ENCODE peak calls at places on chromosome X, in eight cellular contexts. B is choroid plexus epithelial cell, Q is heart left ventricle, M is omental fat pad, D is NB4, W is IMR-90, N is cardiac fibroblast, O is mucosa of descending colon. Y is an unnamed sample.
A peak's percentile ranks its signal among the peaks of the same experiment; 100 is the strongest.

GRCh38 chrX:10237255-10237654 is 80.5 kb downstream of the CLCN4 start:
- DNase-seq in B (no peak), Q (no peak), M (no peak), D (no peak), W (no peak), N (no peak), O (no peak), Y (no peak)

GRCh38 chrX:71178908-71179307 is 34.3 kb downstream of the NLGN3 start:
- DNase-seq in B (peak; percentile 80), Q (peak; percentile 30), M (no peak), D (peak; percentile 79), W (peak; percentile 69), N (peak; percentile 76), O (peak; percentile 68), Y (peak; percentile 41)

GRCh38 chrX:103918584-103919335 is 43.7 kb upstream of the TMSB15B start:
- DNase-seq in B (peak; percentile 59), Q (peak; percentile 51), M (no peak), D (peak; percentile 44), W (peak; percentile 59), N (peak; percentile 52), O (peak; percentile 56), Y (peak; percentile 75)

GRCh38 chrX:83508006-83508405 is at the start of gene POU3F4:
- DNase-seq in B (no peak), Q (no peak), M (no peak), D (no peak), W (no peak), N (no peak), O (peak; percentile 1), Y (no peak)

GRCh38 chrX:41653125-41653524 is 35.6 kb upstream of the GPR34 start:
- DNase-seq in B (no peak), Q (no peak), M (no peak), D (no peak), W (no peak), N (no peak), O (no peak), Y (no peak)

GRCh38 chrX:49840679-49841078 is 11.6 kb downstream of the PAGE4 start:
- DNase-seq in B (peak; percentile 50), Q (peak; percentile 37), M (peak; percentile 22), D (peak; percentile 43), W (peak; percentile 35), N (peak; percentile 51), O (peak; percentile 37), Y (peak; percentile 61)

GRCh38 chrX:114058988-114059418 is 524.9 kb upstream of the HTR2C start:
- DNase-seq in B (no peak), Q (no peak), M (no peak), D (no peak), W (no peak), N (no peak), O (peak; percentile 62), Y (no peak)

GRCh38 chrX:148049441-148049840 is 68.3 kb downstream of the FMR1NB start:
- DNase-seq in B (peak; percentile 54), Q (no peak), M (no peak), D (peak; percentile 53), W (peak; percentile 18), N (peak; percentile 52), O (no peak), Y (no peak)

GRCh38 chrX:48589482-48590162 is 7.7 kb upstream of the WDR13 start:
- DNase-seq in B (peak; percentile 50), Q (no peak), M (no peak), D (no peak), W (no peak), N (peak; percentile 72), O (no peak), Y (no peak)

GRCh38 chrX:111041018-111041462 is 55.0 kb upstream of the PAK3 start:
- DNase-seq in B (peak; percentile 44), Q (no peak), M (no peak), D (peak; percentile 80), W (peak; percentile 90), N (peak; percentile 86), O (peak; percentile 1), Y (peak; percentile 64)

GRCh38 chrX:46713672-46714487 is 45.0 kb downstream of the SLC9A7 start:
- DNase-seq in B (peak; percentile 48), Q (no peak), M (no peak), D (no peak), W (peak; percentile 22), N (no peak), O (no peak), Y (no peak)

GRCh38 chrX:110383414-110383813 is 24.8 kb downstream of the RTL9 start:
- DNase-seq in B (peak; percentile 84), Q (no peak), M (no peak), D (no peak), W (peak; percentile 86), N (peak; percentile 78), O (no peak), Y (peak; percentile 66)

GRCh38 chrX:12975999-12976558 is 1.2 kb downstream of the TMSB4X start:
- DNase-seq in B (peak; percentile 65), Q (no peak), M (no peak), D (peak; percentile 84), W (peak; percentile 36), N (peak; percentile 47), O (peak; percentile 61), Y (no peak)

GRCh38 chrX:105552395-105552794 is 269.9 kb upstream of the NRK start:
- DNase-seq in B (peak; percentile 28), Q (no peak), M (no peak), D (no peak), W (no peak), N (peak; percentile 83), O (no peak), Y (peak; percentile 61)

GRCh38 chrX:138791551-138791950 is 80.0 kb upstream of the FGF13 start:
- DNase-seq in B (no peak), Q (no peak), M (no peak), D (no peak), W (no peak), N (no peak), O (no peak), Y (no peak)

GRCh38 chrX:56762220-56762619 is 33.2 kb downstream of the NBDY start:
- DNase-seq in B (no peak), Q (no peak), M (no peak), D (no peak), W (no peak), N (no peak), O (no peak), Y (no peak)

GRCh38 chrX:55118574-55118973 is 29.8 kb downstream of the PAGE2 start:
- DNase-seq in B (no peak), Q (no peak), M (no peak), D (no peak), W (no peak), N (no peak), O (no peak), Y (no peak)

GRCh38 chrX:107711521-107712041 is 64.0 kb downstream of the TSC22D3 start:
- DNase-seq in B (peak; percentile 39), Q (no peak), M (no peak), D (no peak), W (no peak), N (peak; percentile 40), O (no peak), Y (no peak)

GRCh38 chrX:16786791-16787735 is 797 bp downstream of the TXLNG start:
- DNase-seq in B (no peak), Q (no peak), M (no peak), D (peak; percentile 54), W (no peak), N (no peak), O (no peak), Y (peak; percentile 61)

DNA sequence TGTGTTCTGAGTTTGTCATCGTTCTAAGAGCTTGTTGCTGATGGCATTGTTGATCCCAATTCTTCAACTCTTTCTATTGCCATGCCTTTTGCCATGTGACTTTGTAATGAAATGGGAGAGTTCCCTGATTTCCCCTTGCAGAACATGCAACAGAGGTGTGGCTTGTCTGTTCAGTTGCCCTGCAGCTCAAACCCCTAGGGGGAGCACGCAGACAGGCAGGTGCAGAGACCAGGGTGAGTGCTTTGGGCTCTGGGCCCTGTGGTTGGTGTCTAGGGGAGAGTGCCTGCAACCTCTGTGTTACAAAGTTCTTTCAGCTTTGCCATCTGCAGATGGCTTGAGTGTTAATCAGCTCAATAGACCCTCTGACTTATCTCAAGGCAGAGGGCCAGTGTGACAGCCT is 332.7 kb downstream of the MID1IP1 start:
- DNase-seq in B (no peak), Q (no peak), M (no peak), D (peak; percentile 15), W (no peak), N (no peak), O (peak; percentile 55), Y (no peak)
- TF ChIP-seq CTCF in B (peak; percentile 4), Q (no peak), M (no peak), D (peak; percentile 11), W (no peak), N (no peak), O (peak; percentile 18), Y (no peak)

GRCh38 chrX:115949900-115950822 is 220.4 kb upstream of the AGTR2 start:
- DNase-seq in B (no peak), Q (no peak), M (no peak), D (peak; percentile 17), W (no peak), N (no peak), O (no peak), Y (no peak)
- TF ChIP-seq CTCF in B (no peak), Q (no peak), M (no peak), D (no peak), W (peak; percentile 4), N (no peak), O (no peak), Y (no peak)

GRCh38 chrX:551306-551705 is 79.3 kb upstream of the SHOX start:
- DNase-seq in B (no peak), Q (no peak), M (no peak), D (no peak), W (no peak), N (no peak), O (no peak), Y (no peak)
- TF ChIP-seq CTCF in B (no peak), Q (no peak), M (no peak), D (no peak), W (no peak), N (no peak), O (no peak), Y (no peak)

GRCh38 chrX:18929775-18930174 is 54.1 kb downstream of the PHKA2 start:
- DNase-seq in B (no peak), Q (no peak), M (no peak), D (no peak), W (no peak), N (no peak), O (no peak), Y (no peak)

GRCh38 chrX:18935893-18936292 is 48.0 kb downstream of the PHKA2 start:
- DNase-seq in B (no peak), Q (no peak), M (no peak), D (no peak), W (no peak), N (no peak), O (no peak), Y (no peak)

GRCh38 chrX:18933611-18934010 is 50.3 kb downstream of the PHKA2 start:
- DNase-seq in B (no peak), Q (no peak), M (no peak), D (no peak), W (no peak), N (no peak), O (no peak), Y (no peak)

GRCh38 chrX:18934708-18935107 is 49.2 kb downstream of the PHKA2 start:
- DNase-seq in B (no peak), Q (no peak), M (no peak), D (no peak), W (no peak), N (no peak), O (no peak), Y (no peak)

DNA sequence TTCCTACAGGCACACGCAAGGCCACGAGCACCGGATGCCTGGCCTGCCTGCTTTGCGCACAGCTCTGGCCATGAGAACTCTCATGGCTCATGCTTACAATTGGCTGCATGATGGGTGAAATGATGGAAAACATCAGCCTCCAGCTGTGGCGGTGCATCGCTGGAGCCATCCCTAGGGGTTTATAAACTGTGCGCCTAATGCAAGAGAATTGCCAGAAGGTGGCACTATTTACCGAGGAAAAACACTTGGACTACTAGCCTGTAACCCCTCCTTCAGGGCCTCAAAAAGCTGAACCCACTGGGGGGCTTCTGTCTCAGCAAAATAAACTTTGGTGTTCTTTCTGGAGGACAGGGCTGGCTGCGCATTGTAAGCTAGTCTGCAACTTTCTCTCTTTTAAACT is 51.9 kb downstream of the PHKA2 start:
- DNase-seq in B (peak; percentile 51), Q (peak; percentile 15), M (no peak), D (peak; percentile 45), W (peak; percentile 30), N (peak; percentile 49), O (peak; percentile 27), Y (peak; percentile 6)
- TF ChIP-seq CTCF in B (peak; percentile 66), Q (peak; percentile 54), M (no peak), D (peak; percentile 33), W (peak; percentile 60), N (peak; percentile 40), O (no peak), Y (peak; percentile 20)